ENCODE peak calls at places on chromosomes 6 and 20, in four cellular contexts. One of them, this sample, is unnamed.

GRCh38 chr20:8156603-8157079 is 24.6 kb downstream of the PLCB1 start:
- DNase-seq in cardiac septum: no peak
- DNase-seq in MCF 10A: peak; percentile 26
- DNase-seq in iPS-NIHi11: no peak
- DNase-seq in this sample: no peak

GRCh38 chr20:25317351-25318075 is 69.6 kb downstream of the PYGB start:
- DNase-seq in cardiac septum: no peak
- DNase-seq in MCF 10A: no peak
- DNase-seq in iPS-NIHi11: no peak
- DNase-seq in this sample: no peak

GRCh38 chr6:152271681-152272464 is 365.3 kb downstream of the SYNE1 start:
- DNase-seq in cardiac septum: no peak
- DNase-seq in MCF 10A: peak; percentile 51
- DNase-seq in iPS-NIHi11: peak; percentile 32
- DNase-seq in this sample: peak; percentile 9

GRCh38 chr6:11208267-11208666 is 24.2 kb downstream of the NEDD9 start:
- DNase-seq in cardiac septum: no peak
- DNase-seq in MCF 10A: no peak
- DNase-seq in iPS-NIHi11: no peak
- DNase-seq in this sample: no peak

GRCh38 chr6:154923199-154923869 is 71.8 kb upstream of the TIAM2 start:
- DNase-seq in cardiac septum: no peak
- DNase-seq in MCF 10A: no peak
- DNase-seq in iPS-NIHi11: no peak
- DNase-seq in this sample: no peak

GRCh38 chr6:133804263-133804662 is 84.7 kb upstream of the TCF21 start:
- DNase-seq in cardiac septum: no peak
- DNase-seq in MCF 10A: peak; percentile 74
- DNase-seq in iPS-NIHi11: no peak
- DNase-seq in this sample: no peak

GRCh38 chr6:29490552-29490951 is 2.8 kb upstream of the MAS1L start:
- DNase-seq in cardiac septum: no peak
- DNase-seq in MCF 10A: no peak
- DNase-seq in iPS-NIHi11: no peak
- DNase-seq in this sample: no peak

GRCh38 chr20:62710886-62711702 is 2.5 kb downstream of the NTSR1 start:
- DNase-seq in cardiac septum: no peak
- DNase-seq in MCF 10A: peak; percentile 64
- DNase-seq in iPS-NIHi11: no peak
- DNase-seq in this sample: no peak

GRCh38 chr20:35434085-35435005 is 3.7 kb downstream of the GDF5 start:
- DNase-seq in cardiac septum: no peak
- DNase-seq in MCF 10A: no peak
- DNase-seq in iPS-NIHi11: no peak
- DNase-seq in this sample: no peak

GRCh38 chr6:169224185-169224695 is 29.4 kb downstream of the THBS2 start:
- DNase-seq in cardiac septum: no peak
- DNase-seq in MCF 10A: peak; percentile 73
- DNase-seq in iPS-NIHi11: no peak
- DNase-seq in this sample: no peak

GRCh38 chr6:10603265-10603664 is 82.1 kb downstream of the GCNT2 start:
- DNase-seq in cardiac septum: no peak
- DNase-seq in MCF 10A: no peak
- DNase-seq in iPS-NIHi11: no peak
- DNase-seq in this sample: no peak

GRCh38 chr6:53746442-53747103 is 48.2 kb upstream of the LRRC1 start:
- DNase-seq in cardiac septum: no peak
- DNase-seq in MCF 10A: peak; percentile 58
- DNase-seq in iPS-NIHi11: peak; percentile 22
- DNase-seq in this sample: peak; percentile 76

GRCh38 chr6:108027594-108027993 is 46.9 kb downstream of the OSTM1 start:
- DNase-seq in cardiac septum: no peak
- DNase-seq in MCF 10A: peak; percentile 52
- DNase-seq in iPS-NIHi11: peak; percentile 45
- DNase-seq in this sample: peak; percentile 62

GRCh38 chr6:166398348-166398747 is 15.6 kb upstream of the MPC1 start:
- DNase-seq in cardiac septum: no peak
- DNase-seq in MCF 10A: no peak
- DNase-seq in iPS-NIHi11: no peak
- DNase-seq in this sample: no peak

GRCh38 chr20:57242414-57242813 is 24.0 kb downstream of the BMP7 start:
- DNase-seq in cardiac septum: no peak
- DNase-seq in MCF 10A: no peak
- DNase-seq in iPS-NIHi11: no peak
- DNase-seq in this sample: no peak

GRCh38 chr6:167572106-167572505 is 247.2 kb downstream of the TTLL2 start:
- DNase-seq in cardiac septum: no peak
- DNase-seq in MCF 10A: no peak
- DNase-seq in iPS-NIHi11: peak; percentile 16
- DNase-seq in this sample: no peak

GRCh38 chr6:53888931-53889330 is 94.1 kb downstream of the LRRC1 start:
- DNase-seq in cardiac septum: no peak
- DNase-seq in MCF 10A: no peak
- DNase-seq in iPS-NIHi11: no peak
- DNase-seq in this sample: no peak

GRCh38 chr6:127210725-127211124 is 55.9 kb upstream of the RNF146 start:
- DNase-seq in cardiac septum: no peak
- DNase-seq in MCF 10A: no peak
- DNase-seq in iPS-NIHi11: no peak
- DNase-seq in this sample: no peak

GRCh38 chr6:143271024-143271423 is 179.5 kb downstream of the ADAT2 start:
- DNase-seq in cardiac septum: no peak
- DNase-seq in MCF 10A: peak; percentile 65
- DNase-seq in iPS-NIHi11: no peak
- DNase-seq in this sample: peak; percentile 33

GRCh38 chr20:5402903-5403531 is 86.3 kb upstream of the PROKR2 start:
- DNase-seq in cardiac septum: no peak
- DNase-seq in MCF 10A: peak; percentile 51
- DNase-seq in iPS-NIHi11: peak; percentile 62
- DNase-seq in this sample: peak; percentile 32

GRCh38 chr20:967796-968742 is 34.0 kb downstream of the RSPO4 start:
- DNase-seq in cardiac septum: no peak
- DNase-seq in MCF 10A: peak; percentile 43
- DNase-seq in iPS-NIHi11: peak; percentile 51
- DNase-seq in this sample: peak; percentile 63

GRCh38 chr20:3123542-3123941 is 36.1 kb downstream of the FASTKD5 start:
- DNase-seq in cardiac septum: no peak
- DNase-seq in MCF 10A: peak; percentile 34
- DNase-seq in iPS-NIHi11: no peak
- DNase-seq in this sample: no peak

GRCh38 chr6:99187429-99187828 is 162.0 kb downstream of the FAXC start:
- DNase-seq in cardiac septum: no peak
- DNase-seq in MCF 10A: no peak
- DNase-seq in iPS-NIHi11: peak; percentile 30
- DNase-seq in this sample: no peak

GRCh38 chr6:13004610-13005009 is 288.0 kb downstream of the PHACTR1 start:
- DNase-seq in cardiac septum: no peak
- DNase-seq in MCF 10A: no peak
- DNase-seq in iPS-NIHi11: no peak
- DNase-seq in this sample: no peak

GRCh38 chr6:111201155-111201554 is 113.9 kb downstream of the SLC16A10 start:
- DNase-seq in cardiac septum: no peak
- DNase-seq in MCF 10A: no peak
- DNase-seq in iPS-NIHi11: no peak
- DNase-seq in this sample: peak; percentile 39